ENCODE peak calls at places on chromosomes 16 and 17, in six cellular contexts. C, H, I, X, L and A are unnamed samples.

GRCh38 chr16:56277040-56277439 is 85.8 kb downstream of the GNAO1 start:
- DNase-seq in X (peak; percentile 16), C (no peak), I (no peak), L (no peak), H (no peak), A (no peak)

GRCh38 chr16:23227529-23227928 is 45.0 kb downstream of the SCNN1G start:
- DNase-seq in C (no peak), H (no peak), I (no peak), L (no peak), X (peak; percentile 34), A (no peak)

GRCh38 chr17:6539871-6540270 is 16.5 kb downstream of the PITPNM3 start:
- DNase-seq in X (no peak), H (no peak), I (no peak), L (no peak), C (no peak), A (no peak)

GRCh38 chr17:35287286-35287811 is 44.5 kb downstream of the SLFN5 start:
- DNase-seq in C (no peak), I (no peak), L (no peak), H (no peak), X (no peak), A (no peak)

GRCh38 chr17:10879110-10879509 is 41.2 kb upstream of the PIRT start:
- DNase-seq in I (peak; percentile 50), C (no peak), L (no peak), H (no peak), X (peak; percentile 30), A (no peak)

GRCh38 chr16:1206786-1207185 is 18.3 kb downstream of the TPSG1 start:
- DNase-seq in H (peak; percentile 14), X (no peak), L (no peak), C (no peak), I (no peak), A (no peak)

GRCh38 chr17:869567-870530 is 87.7 kb downstream of the MRM3 start:
- DNase-seq in H (no peak), I (peak; percentile 27), C (no peak), X (peak; percentile 56), L (peak; percentile 60), A (no peak)

GRCh38 chr16:24999856-25000447 is 15.2 kb downstream of the ARHGAP17 start:
- DNase-seq in I (peak; percentile 34), C (no peak), X (peak; percentile 31), L (no peak), H (no peak), A (no peak)

GRCh38 chr17:59406808-59407381 is 75.4 kb downstream of the YPEL2 start:
- DNase-seq in L (peak; percentile 63), X (peak; percentile 56), C (no peak), I (no peak), H (no peak), A (no peak)

GRCh38 chr17:55903028-55903690 is 152.3 kb downstream of the PCTP start:
- DNase-seq in X (no peak), L (no peak), H (no peak), I (no peak), C (no peak), A (no peak)

GRCh38 chr16:58024673-58025350 is 742 bp upstream of the MMP15 start:
- DNase-seq in C (peak; percentile 83), X (peak; percentile 25), H (no peak), L (peak; percentile 7), I (peak; percentile 94), A (no peak)

GRCh38 chr17:81510798-81511549 is 1.6 kb downstream of the ACTG1 start:
- DNase-seq in C (peak; percentile 59), I (no peak), X (peak; percentile 65), L (no peak), H (peak; percentile 64), A (peak; percentile 30)

GRCh38 chr16:4634768-4635167 is 10.1 kb downstream of the MGRN1 start:
- DNase-seq in H (no peak), X (no peak), C (no peak), I (no peak), L (no peak), A (no peak)

GRCh38 chr17:32859857-32860525 is 16.9 kb downstream of the MYO1D start:
- DNase-seq in I (no peak), X (no peak), C (no peak), L (no peak), H (no peak), A (no peak)

GRCh38 chr17:19753661-19754463 is 5.8 kb upstream of the ALDH3A1 start:
- DNase-seq in X (peak; percentile 91), C (peak; percentile 65), L (no peak), I (peak; percentile 82), H (no peak), A (peak; percentile 56)

GRCh38 chr17:48456584-48456983 is 26.6 kb upstream of the SKAP1 start:
- DNase-seq in I (no peak), H (no peak), X (peak; percentile 35), C (no peak), L (no peak), A (no peak)

GRCh38 chr17:74268554-74268953 is 5.5 kb upstream of the DNAI2 start:
- DNase-seq in X (no peak), I (no peak), C (no peak), H (no peak), L (no peak), A (no peak)

GRCh38 chr17:64410750-64411490 is 20.3 kb upstream of the PECAM1 start:
- DNase-seq in H (no peak), C (no peak), X (no peak), L (no peak), I (no peak), A (no peak)

GRCh38 chr17:77681820-77682219 is 276.7 kb upstream of the TNRC6C start:
- DNase-seq in X (no peak), C (no peak), H (no peak), I (peak; percentile 27), L (peak; percentile 8), A (no peak)
- H3K27ac ChIP-seq in X (no peak overlapping the region), C (no peak overlapping the region), H (no peak overlapping the region), I (no peak overlapping the region), L (no peak overlapping the region), A (no peak overlapping the region)

DNA sequence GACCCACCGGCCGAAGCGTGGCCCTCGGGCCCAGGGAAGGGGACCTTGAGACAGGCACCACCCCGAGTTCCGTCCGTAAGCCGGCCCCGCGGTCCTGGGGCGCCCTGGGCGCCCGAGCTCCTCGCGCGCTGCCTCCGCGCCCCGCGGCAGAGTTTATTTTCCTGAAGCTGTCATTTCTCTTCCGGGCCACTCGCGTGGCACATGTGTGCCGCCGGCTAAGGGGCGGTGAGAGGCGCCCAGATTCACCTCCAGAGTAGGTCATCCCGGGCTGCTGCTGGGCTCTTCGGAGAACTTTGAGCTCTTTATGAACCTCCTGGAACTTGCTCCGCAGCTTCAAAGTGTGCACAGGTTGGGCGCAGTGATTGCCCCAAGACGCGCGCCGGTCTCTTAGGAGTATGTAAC is 489 bp downstream of the ZC3H18 start:
- DNase-seq in L (no peak), X (no peak), I (no peak), H (no peak), C (no peak), A (no peak)
- H3K27ac ChIP-seq in L (peak overlapping the region; percentile 80), X (peak overlapping the region; percentile 82), I (peak overlapping the region; percentile 87), H (peak overlapping the region; percentile 91), C (peak overlapping the region; percentile 77), A (no peak overlapping the region)

DNA sequence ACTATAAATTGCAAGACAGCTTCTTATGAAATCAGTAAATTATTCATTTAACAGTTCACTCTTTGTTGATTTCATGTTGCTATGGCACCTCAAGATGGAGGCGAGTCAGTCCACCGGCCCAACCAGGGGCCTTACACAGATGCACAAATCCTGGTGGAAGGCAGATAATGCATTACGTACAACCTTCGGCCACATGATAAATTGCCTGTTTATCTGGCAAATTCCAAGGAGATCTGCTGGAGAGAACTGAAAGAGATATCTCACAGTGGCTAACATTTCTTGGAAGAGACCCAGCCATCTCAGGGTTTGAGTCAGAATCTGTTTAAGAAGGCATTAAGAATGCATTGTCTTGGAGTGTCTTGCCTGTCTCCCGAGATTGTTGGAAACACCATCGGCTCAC is 225.6 kb downstream of the MSI2 start:
- DNase-seq in I (no peak), X (peak; percentile 52), L (peak; percentile 88), C (no peak), H (no peak), A (no peak)
- H3K27ac ChIP-seq in I (no peak overlapping the region), X (no peak overlapping the region), L (no peak overlapping the region), C (no peak overlapping the region), H (no peak overlapping the region), A (no peak overlapping the region)

GRCh38 chr17:76614912-76615617 is 28.5 kb downstream of the ST6GALNAC1 start:
- DNase-seq in C (no peak), I (no peak), L (no peak), X (no peak), H (no peak), A (no peak)

GRCh38 chr17:76617838-76618237 is 25.7 kb downstream of the ST6GALNAC1 start:
- DNase-seq in H (no peak), C (no peak), L (no peak), I (no peak), X (no peak), A (no peak)

GRCh38 chr17:76611747-76612143 is 26.1 kb upstream of the ST6GALNAC2 start:
- DNase-seq in C (no peak), I (no peak), L (no peak), H (no peak), X (no peak), A (no peak)

GRCh38 chr17:76612977-76613851 is 27.6 kb upstream of the ST6GALNAC2 start:
- DNase-seq in L (no peak), X (peak; percentile 58), H (no peak), C (no peak), I (no peak), A (no peak)

GRCh38 chr17:76612465-76612864 is 26.8 kb upstream of the ST6GALNAC2 start:
- DNase-seq in C (no peak), X (no peak), H (no peak), I (no peak), L (no peak), A (no peak)
- H3K27ac ChIP-seq in C (no peak overlapping the region), X (no peak overlapping the region), H (no peak overlapping the region), I (no peak overlapping the region), L (no peak overlapping the region), A (no peak overlapping the region)

GRCh38 chr17:49887744-49888360 is 40.0 kb upstream of the TAC4 start:
- DNase-seq in I (no peak), L (no peak), X (no peak), C (no peak), H (no peak), A (no peak)

GRCh38 chr17:49889500-49889899 is 41.6 kb upstream of the TAC4 start:
- DNase-seq in X (no peak), H (no peak), I (no peak), C (no peak), L (no peak), A (no peak)

GRCh38 chr17:49886036-49886435 is 38.2 kb upstream of the TAC4 start:
- DNase-seq in I (no peak), H (no peak), X (no peak), L (no peak), C (no peak), A (no peak)

GRCh38 chr17:49890077-49890821 is 42.4 kb upstream of the TAC4 start:
- DNase-seq in H (no peak), L (no peak), X (no peak), I (no peak), C (no peak), A (no peak)

DNA sequence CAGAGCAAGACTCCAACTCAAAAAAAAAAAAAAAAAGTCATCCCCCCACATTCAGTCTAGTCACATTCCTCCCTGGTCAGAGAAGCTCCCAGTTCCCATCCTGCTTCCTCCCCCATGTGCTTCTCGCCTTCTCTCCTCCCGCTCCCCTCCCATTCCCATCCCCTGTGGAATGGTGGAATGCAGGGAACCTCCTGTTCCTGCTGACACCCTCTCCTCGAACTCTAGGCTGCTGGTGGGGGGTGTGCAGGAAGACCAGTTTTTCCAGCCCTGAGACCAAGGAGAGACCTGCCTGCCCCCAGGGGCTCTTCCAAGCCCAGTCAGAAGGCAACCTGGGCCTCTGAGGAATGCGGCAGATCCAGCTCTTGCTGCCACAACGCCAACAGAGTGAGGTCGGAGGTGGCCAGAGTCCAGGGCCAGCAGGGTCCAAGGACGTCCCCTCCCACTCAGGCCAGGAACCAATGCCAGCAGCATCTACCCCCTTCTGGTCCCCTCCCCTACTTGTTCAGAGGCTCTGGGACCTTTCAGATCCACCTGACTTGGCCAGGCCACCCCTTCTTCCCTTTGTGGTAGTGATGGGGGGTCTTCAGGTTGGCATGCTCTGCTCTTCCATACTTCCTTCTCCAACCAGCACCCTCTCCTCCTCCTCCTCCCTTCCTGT is 39.3 kb upstream of the TAC4 start:
- DNase-seq in C (peak; percentile 85), L (no peak), H (no peak), X (no peak), I (peak; percentile 43), A (no peak)
- H3K27ac ChIP-seq in C (no peak overlapping the region), L (no peak overlapping the region), H (no peak overlapping the region), X (no peak overlapping the region), I (no peak overlapping the region), A (no peak overlapping the region)